ENCODE peak calls at places on chromosomes 1 and 21, in six cellular contexts. W, B, M, O, J and D are unnamed samples.

GRCh38 chr1:28338897-28339296 is 10.1 kb downstream of the MED18 start:
- DNase-seq in W (no peak), M (no peak), J (no peak), B (no peak), O (no peak), D (no peak)

GRCh38 chr1:203765029-203765837 is at the start of gene LAX1:
- DNase-seq in B (no peak), W (peak), J (no peak), M (no peak), O (no peak), D (no peak)

GRCh38 chr1:39717809-39718208 is 20.9 kb upstream of the PPIE start:
- DNase-seq in O (no peak), B (no peak), W (no peak), M (no peak), J (no peak), D (no peak)

GRCh38 chr1:69737527-69738176 is 169.9 kb downstream of the LRRC7 start:
- DNase-seq in M (peak), B (peak), W (no peak), O (peak), J (peak), D (peak)

GRCh38 chr1:151985270-151985669 is 8.4 kb downstream of the S100A10 start:
- DNase-seq in W (no peak), B (no peak), J (no peak), M (no peak), O (no peak), D (no peak)

GRCh38 chr1:208357663-208358507 is 113.7 kb upstream of the PLXNA2 start:
- DNase-seq in B (no peak), J (no peak), W (no peak), O (no peak), M (no peak), D (no peak)

GRCh38 chr21:26421724-26422123 is 151.4 kb downstream of the CYYR1 start:
- DNase-seq in W (no peak), J (no peak), O (no peak), B (no peak), M (no peak), D (no peak)

GRCh38 chr1:201845331-201846083 is 16.6 kb downstream of the IPO9 start:
- DNase-seq in M (no peak), W (no peak), O (no peak), B (no peak), J (no peak), D (no peak)

GRCh38 chr1:51170342-51170741 is 65.7 kb upstream of the RNF11 start:
- DNase-seq in W (no peak), O (no peak), J (no peak), M (no peak), B (peak), D (no peak)

GRCh38 chr1:44881011-44881632 is 38.1 kb upstream of the PTCH2 start:
- DNase-seq in B (no peak), J (peak), W (no peak), M (no peak), O (no peak), D (no peak)

GRCh38 chr1:6082430-6082971 is 36.8 kb downstream of the KCNAB2 start:
- DNase-seq in J (no peak), B (peak), M (no peak), O (no peak), W (no peak), D (no peak)

GRCh38 chr1:36890776-36891175 is 143.5 kb downstream of the GRIK3 start:
- DNase-seq in W (no peak), O (no peak), J (no peak), B (no peak), M (no peak), D (no peak)

GRCh38 chr1:7827134-7827955 is 25.5 kb downstream of the UTS2 start:
- DNase-seq in M (no peak), B (no peak), W (no peak), O (no peak), J (no peak), D (no peak)

GRCh38 chr1:61569212-61569621 is 155.7 kb downstream of the TM2D1 start:
- DNase-seq in J (no peak), B (no peak), M (no peak), O (no peak), W (no peak), D (no peak)

GRCh38 chr1:17355898-17356297 is 16.1 kb upstream of the PADI6 start:
- DNase-seq in M (no peak), B (no peak), O (no peak), J (no peak), W (no peak), D (no peak)

GRCh38 chr1:157357111-157357510 is 195.2 kb downstream of the FCRL5 start:
- DNase-seq in J (no peak), W (no peak), O (no peak), M (no peak), B (no peak), D (no peak)

GRCh38 chr1:199173356-199173755 is 534.5 kb downstream of the PTPRC start:
- DNase-seq in M (no peak), B (no peak), W (no peak), J (no peak), O (no peak), D (no peak)

GRCh38 chr1:30877205-30877912 is 31.2 kb downstream of the SDC3 start:
- DNase-seq in W (peak), M (no peak), J (peak), O (no peak), B (no peak), D (peak)

GRCh38 chr1:215543806-215544205 is 23.3 kb upstream of the KCTD3 start:
- DNase-seq in J (no peak), O (no peak), M (no peak), B (no peak), W (no peak), D (no peak)

GRCh38 chr1:61980561-61980960 is 214.1 kb upstream of the L1TD1 start:
- DNase-seq in J (no peak), W (no peak), O (no peak), B (no peak), M (no peak), D (no peak)

GRCh38 chr1:26820784-26821269 is 5.7 kb upstream of the ZDHHC18 start:
- DNase-seq in W (peak), B (peak), M (no peak), J (no peak), O (no peak), D (no peak)

GRCh38 chr1:42931108-42931539 is 27.5 kb downstream of the SLC2A1 start:
- DNase-seq in W (peak), M (peak), J (no peak), B (no peak), O (no peak), D (peak)

GRCh38 chr1:101101362-101101761 is 75.8 kb upstream of the DPH5 start:
- DNase-seq in O (no peak), M (no peak), W (no peak), B (no peak), J (no peak), D (no peak)

GRCh38 chr1:14519976-14520375 is 78.5 kb upstream of the KAZN start:
- DNase-seq in W (no peak), J (no peak), B (no peak), O (no peak), M (no peak), D (no peak)

GRCh38 chr21:25161571-25161970 is 445.7 kb downstream of the MRPL39 start:
- DNase-seq in O (no peak), J (no peak), B (no peak), W (no peak), M (no peak), D (no peak)

GRCh38 chr1:184160236-184160635 is 108.7 kb downstream of the TSEN15 start:
- DNase-seq in B (no peak), O (no peak), M (no peak), W (no peak), J (peak), D (no peak)

GRCh38 chr21:34280389-34280795 is 83.4 kb upstream of the KCNE2 start:
- DNase-seq in J (no peak), O (no peak), B (no peak), M (no peak), W (peak), D (peak)

GRCh38 chr1:12617901-12618660 is at the start of gene DHRS3:
- DNase-seq in O (peak), J (peak), M (peak), B (peak), W (peak), D (peak)

GRCh38 chr1:121546830-121547680 is 362.3 kb downstream of the SRGAP2C start:
- DNase-seq in O (no peak), W (no peak), J (no peak), M (no peak), B (no peak), D (no peak)

GRCh38 chr1:244353572-244354091 is 98.1 kb downstream of the ADSS2 start:
- DNase-seq in W (peak), B (peak), O (peak), J (peak), M (peak), D (peak)

GRCh38 chr1:36207339-36207738 is 16.9 kb upstream of the THRAP3 start:
- DNase-seq in J (no peak), M (no peak), W (peak), B (no peak), O (no peak), D (peak)

GRCh38 chr1:42211224-42211623 is 46.7 kb upstream of the GUCA2A start:
- DNase-seq in B (no peak), M (no peak), J (no peak), W (no peak), O (no peak), D (no peak)

GRCh38 chr21:29717659-29718058 is 222.1 kb downstream of the GRIK1 start:
- DNase-seq in B (no peak), W (no peak), O (no peak), J (no peak), M (no peak), D (no peak)

GRCh38 chr1:154590756-154591155 is 17.2 kb downstream of the ADAR start:
- DNase-seq in B (no peak), O (no peak), M (no peak), W (no peak), J (no peak), D (no peak)

GRCh38 chr21:23471877-23472276 is 2135.4 kb downstream of the MRPL39 start:
- DNase-seq in M (no peak), O (no peak), B (no peak), W (no peak), J (no peak), D (no peak)

GRCh38 chr1:194102607-194103006 is 916.2 kb upstream of the B3GALT2 start:
- DNase-seq in J (no peak), B (peak), W (no peak), M (no peak), O (no peak), D (no peak)

GRCh38 chr1:94286864-94287437 is 49.6 kb upstream of the ARHGAP29 start:
- DNase-seq in W (no peak), O (no peak), B (no peak), M (no peak), J (no peak), D (no peak)

GRCh38 chr1:32142446-32143301 is 34.8 kb downstream of the KPNA6 start:
- DNase-seq in B (peak), O (no peak), J (peak), W (peak), M (peak), D (peak)

GRCh38 chr1:37682334-37682987 is 9.9 kb upstream of the CDCA8 start:
- DNase-seq in W (peak), M (peak), O (peak), B (peak), J (peak), D (peak)

DNA sequence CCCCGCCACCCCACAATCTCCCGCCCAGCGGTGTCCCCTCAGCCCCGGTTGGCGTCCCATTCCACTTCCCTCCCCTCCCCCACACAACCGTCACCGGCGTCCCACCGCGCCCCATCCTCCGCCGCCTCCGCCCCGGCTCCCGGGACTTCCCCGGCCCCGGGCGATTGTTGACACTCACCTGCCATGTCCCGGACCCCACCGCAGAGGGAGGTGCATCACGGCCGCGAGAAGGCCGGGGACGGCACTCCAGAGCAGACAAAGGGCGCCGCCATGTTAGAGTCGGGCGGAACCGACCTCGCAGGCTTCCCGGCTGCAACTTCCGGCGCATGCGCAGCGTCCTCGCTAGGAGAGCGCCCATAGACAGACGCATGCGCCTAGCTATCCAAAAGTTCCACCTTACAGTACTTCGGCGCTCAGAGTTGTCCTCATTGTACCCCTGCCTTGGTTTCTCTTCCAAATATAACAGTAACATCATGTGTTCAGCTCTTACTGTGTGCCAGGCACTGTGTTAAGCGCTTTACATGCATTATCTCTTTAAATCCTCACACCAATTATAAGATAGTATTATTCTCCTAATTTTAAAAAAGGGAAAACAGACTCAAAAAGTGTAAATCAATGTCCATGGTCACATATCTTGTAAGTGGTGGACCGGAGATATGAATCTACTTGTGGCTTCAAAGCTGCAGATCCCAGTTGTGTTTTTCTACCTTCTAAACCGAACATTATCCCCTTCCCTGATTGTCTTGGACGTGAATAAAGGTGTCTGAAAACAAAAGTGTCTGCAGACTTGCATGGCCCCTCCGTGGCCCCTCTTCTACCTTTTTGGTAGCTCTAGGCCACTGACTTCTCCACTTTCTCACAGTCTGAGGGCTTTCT is at the start of gene ZBTB17:
- DNase-seq in B (peak), O (peak), W (peak), M (peak), J (peak), D (peak)
- TF ChIP-seq POLR2A in B (peak), O (peak), W (peak), M (peak), J (peak), D (peak)

GRCh38 chr21:37587635-37588177 is 221.1 kb downstream of the DYRK1A start:
- DNase-seq in B (no peak), O (no peak), J (no peak), W (no peak), M (no peak), D (no peak)
- H3K27ac ChIP-seq in B (no peak), O (no peak), J (no peak), W (no peak), M (no peak), D (no peak)

GRCh38 chr21:39182484-39183271 is 573 bp downstream of the PSMG1 start:
- DNase-seq in B (no peak), W (peak), J (peak), O (no peak), M (no peak), D (no peak)

GRCh38 chr21:39182016-39182415 is 1.2 kb downstream of the PSMG1 start:
- DNase-seq in M (no peak), B (no peak), O (no peak), J (no peak), W (no peak), D (no peak)

GRCh38 chr21:39183272-39184049 is at the start of gene PSMG1:
- DNase-seq in W (peak), J (peak), B (peak), O (peak), M (peak), D (peak)

GRCh38 chr21:39180429-39181019 is 2.7 kb downstream of the PSMG1 start:
- DNase-seq in O (no peak), W (no peak), J (no peak), B (no peak), M (no peak), D (no peak)

GRCh38 chr21:39181205-39181818 is 1.9 kb downstream of the PSMG1 start:
- DNase-seq in O (no peak), W (no peak), B (no peak), M (no peak), J (no peak), D (no peak)
- TF ChIP-seq POLR2A in O (no peak), W (no peak), B (no peak), M (no peak), J (no peak), D (no peak)

DNA sequence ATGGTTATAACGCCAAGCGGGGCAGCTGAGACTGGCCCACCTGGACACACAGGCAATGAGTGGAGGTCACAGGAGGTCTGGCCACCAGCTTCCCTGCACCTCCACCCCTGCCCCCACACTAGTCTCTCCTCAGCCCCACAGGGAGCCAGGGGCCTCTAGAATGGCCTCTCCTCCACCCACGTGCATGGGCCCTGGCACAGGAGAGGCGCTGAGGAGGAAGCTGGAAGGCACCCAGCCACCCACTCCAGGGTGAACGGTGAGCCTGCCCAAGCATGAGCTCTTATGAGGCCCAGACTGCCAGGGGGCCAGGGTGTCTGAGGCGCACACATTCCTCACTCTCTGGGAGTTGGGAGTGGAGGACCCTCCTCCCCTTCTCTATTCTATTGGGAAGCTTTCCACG is 22.2 kb downstream of the LRP8 start:
- DNase-seq in B (no peak), J (no peak), W (no peak), M (no peak), O (no peak), D (peak)
- H3K27ac ChIP-seq in B (no peak), J (no peak), W (no peak), M (no peak), O (no peak), D (no peak)

GRCh38 chr1:2545754-2546514 is 10.2 kb upstream of the TNFRSF14 start:
- DNase-seq in W (peak), O (peak), M (peak), B (peak), J (peak), D (peak)
- TF ChIP-seq POLR2A in W (peak), O (peak), M (peak), B (no peak), J (no peak), D (no peak)

GRCh38 chr1:162695687-162696086 is 63.4 kb downstream of the DDR2 start:
- DNase-seq in J (no peak), B (no peak), O (no peak), M (no peak), W (no peak), D (no peak)
- H3K27ac ChIP-seq in J (peak), B (no peak), O (no peak), M (no peak), W (peak), D (peak)

DNA sequence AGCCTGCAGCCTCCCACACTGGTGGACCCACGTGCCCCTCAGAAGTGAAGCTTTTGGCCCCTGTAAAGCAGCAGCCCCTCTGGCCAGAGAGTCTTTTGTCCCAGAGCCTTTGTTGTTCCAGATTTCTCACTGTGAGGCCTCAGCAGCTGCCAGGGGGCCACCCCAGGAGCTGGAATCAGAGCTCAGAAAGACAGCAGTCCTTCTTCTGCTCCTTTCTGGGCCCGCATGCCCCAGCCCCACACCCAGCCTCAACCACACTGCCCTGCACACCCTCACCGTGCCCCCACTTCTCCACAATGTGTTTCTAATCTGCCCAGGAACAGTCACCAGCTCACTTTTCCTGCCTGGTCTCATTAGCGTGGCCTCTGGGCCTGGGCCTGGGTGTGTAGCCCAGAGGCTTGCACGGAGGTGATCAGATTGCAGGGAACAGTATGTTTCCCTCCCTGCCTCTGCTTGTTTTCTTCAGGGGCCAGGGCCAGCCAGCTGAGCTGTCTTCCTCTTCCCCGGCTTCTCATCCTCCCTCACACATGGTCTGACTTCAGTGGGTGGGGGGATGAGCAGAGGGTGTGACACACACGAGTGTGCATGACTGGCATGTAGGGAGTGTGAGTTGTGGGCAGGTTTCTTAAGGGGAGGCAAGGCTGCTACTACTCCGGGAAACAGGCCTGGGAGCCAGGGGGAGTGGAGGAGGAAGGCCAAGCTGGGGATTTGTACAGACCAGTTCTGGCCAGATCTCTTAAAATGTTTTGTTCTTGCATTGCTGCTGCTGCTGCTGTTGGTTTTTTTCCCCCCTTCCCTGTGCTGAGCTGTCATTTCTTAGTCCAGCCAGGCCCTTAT is 82.5 kb upstream of the ZNF648 start:
- DNase-seq in O (no peak), W (peak), J (peak), B (no peak), M (no peak), D (peak)
- TF ChIP-seq POLR2A in O (no peak), W (peak), J (no peak), B (no peak), M (no peak), D (no peak)